ENCODE peak calls at places on chromosomes 6 and 20, in five cellular contexts. One of them, this sample, is unnamed.

GRCh38 chr6:166253277-166254229 is 54.6 kb downstream of the PRR18 start:
- DNase-seq in anterior cingulate cortex: no peak
- DNase-seq in germinal center: peak; percentile 26
- DNase-seq in foreskin fibroblast: no peak
- DNase-seq in LHCN-M2: no peak
- DNase-seq in this sample: peak; percentile 80

GRCh38 chr6:105713474-105714118 is 310.7 kb upstream of the PREP start:
- DNase-seq in anterior cingulate cortex: no peak
- DNase-seq in germinal center: no peak
- DNase-seq in foreskin fibroblast: no peak
- DNase-seq in LHCN-M2: peak; percentile 17
- DNase-seq in this sample: peak; percentile 14

GRCh38 chr20:47770931-47771330 is 14.3 kb downstream of the SULF2 start:
- DNase-seq in anterior cingulate cortex: no peak
- DNase-seq in germinal center: no peak
- DNase-seq in foreskin fibroblast: no peak
- DNase-seq in LHCN-M2: no peak
- DNase-seq in this sample: peak; percentile 28

GRCh38 chr6:14889172-14889571 is 356.7 kb upstream of the JARID2 start:
- DNase-seq in anterior cingulate cortex: no peak
- DNase-seq in germinal center: no peak
- DNase-seq in foreskin fibroblast: peak; percentile 54
- DNase-seq in LHCN-M2: no peak
- DNase-seq in this sample: no peak

GRCh38 chr6:160203522-160203921 is 55.1 kb downstream of the SLC22A2 start:
- DNase-seq in anterior cingulate cortex: no peak
- DNase-seq in germinal center: no peak
- DNase-seq in foreskin fibroblast: no peak
- DNase-seq in LHCN-M2: no peak
- DNase-seq in this sample: no peak

GRCh38 chr6:18179770-18180393 is 24.7 kb downstream of the KDM1B start:
- DNase-seq in anterior cingulate cortex: no peak
- DNase-seq in germinal center: no peak
- DNase-seq in foreskin fibroblast: no peak
- DNase-seq in LHCN-M2: no peak
- DNase-seq in this sample: no peak

GRCh38 chr6:3419624-3420272 is 37.1 kb downstream of the SLC22A23 start:
- DNase-seq in anterior cingulate cortex: no peak
- DNase-seq in germinal center: no peak
- DNase-seq in foreskin fibroblast: peak; percentile 73
- DNase-seq in LHCN-M2: peak; percentile 75
- DNase-seq in this sample: no peak

GRCh38 chr6:170208651-170209353 is 82.1 kb downstream of the DLL1 start:
- DNase-seq in anterior cingulate cortex: no peak
- DNase-seq in germinal center: no peak
- DNase-seq in foreskin fibroblast: no peak
- DNase-seq in LHCN-M2: no peak
- DNase-seq in this sample: no peak

GRCh38 chr6:36123270-36124139 is 6.8 kb upstream of the MAPK13 start:
- DNase-seq in anterior cingulate cortex: no peak
- DNase-seq in germinal center: peak; percentile 85
- DNase-seq in foreskin fibroblast: peak; percentile 92
- DNase-seq in LHCN-M2: peak; percentile 79
- DNase-seq in this sample: peak; percentile 87

GRCh38 chr20:46562373-46563169 is 12.1 kb upstream of the OCSTAMP start:
- DNase-seq in anterior cingulate cortex: no peak
- DNase-seq in germinal center: peak; percentile 82
- DNase-seq in foreskin fibroblast: peak; percentile 83
- DNase-seq in LHCN-M2: peak; percentile 45
- DNase-seq in this sample: peak; percentile 77

GRCh38 chr6:52157301-52157930 is 28.8 kb upstream of the IL17A start:
- DNase-seq in anterior cingulate cortex: no peak
- DNase-seq in germinal center: no peak
- DNase-seq in foreskin fibroblast: peak; percentile 7
- DNase-seq in LHCN-M2: peak; percentile 96
- DNase-seq in this sample: no peak

GRCh38 chr6:150766201-150766997 is 99.1 kb upstream of the MTHFD1L start:
- DNase-seq in anterior cingulate cortex: no peak
- DNase-seq in germinal center: no peak
- DNase-seq in foreskin fibroblast: no peak
- DNase-seq in LHCN-M2: no peak
- DNase-seq in this sample: peak; percentile 38

GRCh38 chr6:119523546-119523945 is 174.0 kb upstream of the MAN1A1 start:
- DNase-seq in anterior cingulate cortex: no peak
- DNase-seq in germinal center: no peak
- DNase-seq in foreskin fibroblast: no peak
- DNase-seq in LHCN-M2: no peak
- DNase-seq in this sample: no peak

This sample was measured in neural progenitor cell.